ENCODE peak calls at places on chromosomes 13 and 19, in eight cellular contexts. One of them, this sample, is unnamed.

GRCh38 chr13:53719281-53719680 is 690.7 kb downstream of the OLFM4 start:
- DNase-seq in endodermal cell: no peak
- DNase-seq in stimulated activated effector memory CD8-positive, alpha-beta T cell treated with anti-CD3 and anti-CD28 coated beads, Interleukin-12 subunit alpha, Interleukin-12 subunit beta, amount 100 ng/mL, for 72 hours: no peak
- DNase-seq in EH: no peak
- DNase-seq in posterior cingulate gyrus: no peak
- DNase-seq in heart left ventricle: no peak
- DNase-seq in NCI-H2029: no peak
- DNase-seq in H7: no peak
- DNase-seq in this sample: no peak

GRCh38 chr13:61255035-61255796 is 160.4 kb downstream of the PCDH20 start:
- DNase-seq in NCI-H2029: no peak
- DNase-seq in stimulated activated effector memory CD8-positive, alpha-beta T cell treated with anti-CD3 and anti-CD28 coated beads, Interleukin-12 subunit alpha, Interleukin-12 subunit beta, amount 100 ng/mL, for 72 hours: no peak
- DNase-seq in EH: no peak
- DNase-seq in posterior cingulate gyrus: no peak
- DNase-seq in H7: peak; percentile 2
- DNase-seq in endodermal cell: peak; percentile 55
- DNase-seq in heart left ventricle: no peak
- DNase-seq in this sample: no peak

GRCh38 chr13:105937451-105937850 is 598.0 kb downstream of the EFNB2 start:
- DNase-seq in H7: no peak
- DNase-seq in EH: peak; percentile 80
- DNase-seq in endodermal cell: no peak
- DNase-seq in heart left ventricle: no peak
- DNase-seq in posterior cingulate gyrus: no peak
- DNase-seq in stimulated activated effector memory CD8-positive, alpha-beta T cell treated with anti-CD3 and anti-CD28 coated beads, Interleukin-12 subunit alpha, Interleukin-12 subunit beta, amount 100 ng/mL, for 72 hours: no peak
- DNase-seq in NCI-H2029: no peak
- DNase-seq in this sample: no peak

GRCh38 chr13:114121496-114122466 is 10.6 kb downstream of the RASA3 start:
- DNase-seq in heart left ventricle: no peak
- DNase-seq in H7: no peak
- DNase-seq in EH: no peak
- DNase-seq in NCI-H2029: no peak
- DNase-seq in endodermal cell: no peak
- DNase-seq in posterior cingulate gyrus: no peak
- DNase-seq in stimulated activated effector memory CD8-positive, alpha-beta T cell treated with anti-CD3 and anti-CD28 coated beads, Interleukin-12 subunit alpha, Interleukin-12 subunit beta, amount 100 ng/mL, for 72 hours: no peak
- DNase-seq in this sample: no peak

GRCh38 chr19:53597023-53597422 is 34.8 kb upstream of the DPRX start:
- DNase-seq in stimulated activated effector memory CD8-positive, alpha-beta T cell treated with anti-CD3 and anti-CD28 coated beads, Interleukin-12 subunit alpha, Interleukin-12 subunit beta, amount 100 ng/mL, for 72 hours: no peak
- DNase-seq in EH: no peak
- DNase-seq in H7: no peak
- DNase-seq in NCI-H2029: no peak
- DNase-seq in endodermal cell: no peak
- DNase-seq in heart left ventricle: no peak
- DNase-seq in posterior cingulate gyrus: no peak
- DNase-seq in this sample: no peak

GRCh38 chr13:45925151-45925550 is 73.6 kb upstream of the SIAH3 start:
- DNase-seq in posterior cingulate gyrus: no peak
- DNase-seq in heart left ventricle: no peak
- DNase-seq in NCI-H2029: no peak
- DNase-seq in H7: no peak
- DNase-seq in EH: no peak
- DNase-seq in stimulated activated effector memory CD8-positive, alpha-beta T cell treated with anti-CD3 and anti-CD28 coated beads, Interleukin-12 subunit alpha, Interleukin-12 subunit beta, amount 100 ng/mL, for 72 hours: no peak
- DNase-seq in endodermal cell: no peak
- DNase-seq in this sample: no peak

GRCh38 chr19:5530701-5531100 is 37.1 kb downstream of the TINCR start:
- DNase-seq in NCI-H2029: no peak
- DNase-seq in EH: no peak
- DNase-seq in endodermal cell: no peak
- DNase-seq in stimulated activated effector memory CD8-positive, alpha-beta T cell treated with anti-CD3 and anti-CD28 coated beads, Interleukin-12 subunit alpha, Interleukin-12 subunit beta, amount 100 ng/mL, for 72 hours: no peak
- DNase-seq in H7: no peak
- DNase-seq in posterior cingulate gyrus: peak; percentile 35
- DNase-seq in heart left ventricle: no peak
- DNase-seq in this sample: no peak

GRCh38 chr19:45569619-45570421 is 14.8 kb downstream of the OPA3 start:
- DNase-seq in posterior cingulate gyrus: peak; percentile 35
- DNase-seq in heart left ventricle: peak; percentile 51
- DNase-seq in EH: peak; percentile 58
- DNase-seq in NCI-H2029: no peak
- DNase-seq in H7: peak; percentile 69
- DNase-seq in stimulated activated effector memory CD8-positive, alpha-beta T cell treated with anti-CD3 and anti-CD28 coated beads, Interleukin-12 subunit alpha, Interleukin-12 subunit beta, amount 100 ng/mL, for 72 hours: peak; percentile 45
- DNase-seq in endodermal cell: peak; percentile 95
- DNase-seq in this sample: no peak

GRCh38 chr19:3710265-3710812 is 2.2 kb downstream of the TJP3 start:
- DNase-seq in heart left ventricle: peak; percentile 64
- DNase-seq in NCI-H2029: peak; percentile 98
- DNase-seq in EH: peak; percentile 55
- DNase-seq in endodermal cell: peak; percentile 70
- DNase-seq in H7: peak; percentile 72
- DNase-seq in posterior cingulate gyrus: peak; percentile 15
- DNase-seq in stimulated activated effector memory CD8-positive, alpha-beta T cell treated with anti-CD3 and anti-CD28 coated beads, Interleukin-12 subunit alpha, Interleukin-12 subunit beta, amount 100 ng/mL, for 72 hours: no peak
- DNase-seq in this sample: no peak

GRCh38 chr19:49840736-49841249 is 10.2 kb upstream of the PTOV1 start:
- DNase-seq in H7: peak; percentile 50
- DNase-seq in stimulated activated effector memory CD8-positive, alpha-beta T cell treated with anti-CD3 and anti-CD28 coated beads, Interleukin-12 subunit alpha, Interleukin-12 subunit beta, amount 100 ng/mL, for 72 hours: no peak
- DNase-seq in EH: no peak
- DNase-seq in endodermal cell: no peak
- DNase-seq in posterior cingulate gyrus: no peak
- DNase-seq in heart left ventricle: no peak
- DNase-seq in NCI-H2029: no peak
- DNase-seq in this sample: no peak

GRCh38 chr13:50006426-50007135 is 8.7 kb upstream of the KCNRG start:
- DNase-seq in EH: peak; percentile 21
- DNase-seq in posterior cingulate gyrus: no peak
- DNase-seq in H7: no peak
- DNase-seq in heart left ventricle: no peak
- DNase-seq in NCI-H2029: no peak
- DNase-seq in stimulated activated effector memory CD8-positive, alpha-beta T cell treated with anti-CD3 and anti-CD28 coated beads, Interleukin-12 subunit alpha, Interleukin-12 subunit beta, amount 100 ng/mL, for 72 hours: no peak
- DNase-seq in endodermal cell: no peak
- DNase-seq in this sample: no peak

GRCh38 chr13:79246575-79246949 is 159.5 kb downstream of the RBM26 start:
- DNase-seq in posterior cingulate gyrus: no peak
- DNase-seq in NCI-H2029: no peak
- DNase-seq in stimulated activated effector memory CD8-positive, alpha-beta T cell treated with anti-CD3 and anti-CD28 coated beads, Interleukin-12 subunit alpha, Interleukin-12 subunit beta, amount 100 ng/mL, for 72 hours: no peak
- DNase-seq in H7: no peak
- DNase-seq in EH: no peak
- DNase-seq in heart left ventricle: no peak
- DNase-seq in endodermal cell: no peak
- DNase-seq in this sample: no peak

GRCh38 chr13:111614009-111614408 is 293.6 kb downstream of the TEX29 start:
- DNase-seq in endodermal cell: peak; percentile 26
- DNase-seq in posterior cingulate gyrus: no peak
- DNase-seq in heart left ventricle: no peak
- DNase-seq in H7: no peak
- DNase-seq in EH: no peak
- DNase-seq in stimulated activated effector memory CD8-positive, alpha-beta T cell treated with anti-CD3 and anti-CD28 coated beads, Interleukin-12 subunit alpha, Interleukin-12 subunit beta, amount 100 ng/mL, for 72 hours: no peak
- DNase-seq in NCI-H2029: peak; percentile 34
- DNase-seq in this sample: no peak

GRCh38 chr13:25923217-25924085 is 128.4 kb downstream of the SHISA2 start:
- DNase-seq in endodermal cell: no peak
- DNase-seq in NCI-H2029: no peak
- DNase-seq in posterior cingulate gyrus: no peak
- DNase-seq in EH: no peak
- DNase-seq in H7: no peak
- DNase-seq in stimulated activated effector memory CD8-positive, alpha-beta T cell treated with anti-CD3 and anti-CD28 coated beads, Interleukin-12 subunit alpha, Interleukin-12 subunit beta, amount 100 ng/mL, for 72 hours: no peak
- DNase-seq in heart left ventricle: no peak
- DNase-seq in this sample: no peak

GRCh38 chr13:39410089-39410901 is 192.7 kb downstream of the LHFPL6 start:
- DNase-seq in endodermal cell: no peak
- DNase-seq in EH: peak; percentile 44
- DNase-seq in NCI-H2029: no peak
- DNase-seq in H7: no peak
- DNase-seq in stimulated activated effector memory CD8-positive, alpha-beta T cell treated with anti-CD3 and anti-CD28 coated beads, Interleukin-12 subunit alpha, Interleukin-12 subunit beta, amount 100 ng/mL, for 72 hours: no peak
- DNase-seq in heart left ventricle: no peak
- DNase-seq in posterior cingulate gyrus: no peak
- DNase-seq in this sample: no peak

GRCh38 chr19:43532571-43532961 is 422 bp upstream of the ZNF575 start:
- DNase-seq in NCI-H2029: peak; percentile 49
- DNase-seq in stimulated activated effector memory CD8-positive, alpha-beta T cell treated with anti-CD3 and anti-CD28 coated beads, Interleukin-12 subunit alpha, Interleukin-12 subunit beta, amount 100 ng/mL, for 72 hours: no peak
- DNase-seq in EH: no peak
- DNase-seq in heart left ventricle: peak; percentile 62
- DNase-seq in endodermal cell: no peak
- DNase-seq in H7: peak; percentile 65
- DNase-seq in posterior cingulate gyrus: peak; percentile 44
- DNase-seq in this sample: no peak

GRCh38 chr13:107043016-107043957 is 475.4 kb upstream of the ARGLU1 start:
- DNase-seq in heart left ventricle: no peak
- DNase-seq in endodermal cell: no peak
- DNase-seq in posterior cingulate gyrus: no peak
- DNase-seq in NCI-H2029: no peak
- DNase-seq in EH: peak; percentile 62
- DNase-seq in H7: no peak
- DNase-seq in stimulated activated effector memory CD8-positive, alpha-beta T cell treated with anti-CD3 and anti-CD28 coated beads, Interleukin-12 subunit alpha, Interleukin-12 subunit beta, amount 100 ng/mL, for 72 hours: no peak
- DNase-seq in this sample: no peak

GRCh38 chr19:19276851-19277250 is 3.8 kb upstream of the TM6SF2 start:
- DNase-seq in NCI-H2029: no peak
- DNase-seq in endodermal cell: no peak
- DNase-seq in H7: peak; percentile 55
- DNase-seq in EH: no peak
- DNase-seq in stimulated activated effector memory CD8-positive, alpha-beta T cell treated with anti-CD3 and anti-CD28 coated beads, Interleukin-12 subunit alpha, Interleukin-12 subunit beta, amount 100 ng/mL, for 72 hours: no peak
- DNase-seq in posterior cingulate gyrus: no peak
- DNase-seq in heart left ventricle: no peak
- DNase-seq in this sample: no peak

This sample was measured in GOT3.